ENCODE peak calls at places on chromosomes 7 and 10, in four cellular contexts. One of them, this sample, is unnamed.

GRCh38 chr10:105473170-105473569 is 832.1 kb downstream of the SORCS3 start:
- DNase-seq in heart left ventricle: peak
- DNase-seq in uterus: no peak
- DNase-seq in A549: no peak
- DNase-seq in this sample: no peak

GRCh38 chr7:16765436-16765859 is 11.9 kb downstream of the TSPAN13 start:
- DNase-seq in heart left ventricle: no peak
- DNase-seq in uterus: no peak
- DNase-seq in A549: no peak
- DNase-seq in this sample: no peak

GRCh38 chr7:26965724-26966123 is 101.3 kb upstream of the SKAP2 start:
- DNase-seq in heart left ventricle: no peak
- DNase-seq in uterus: no peak
- DNase-seq in A549: no peak
- DNase-seq in this sample: no peak

GRCh38 chr10:75475470-75476182 is 44.2 kb downstream of the LRMDA start:
- DNase-seq in heart left ventricle: no peak
- DNase-seq in uterus: no peak
- DNase-seq in A549: no peak
- DNase-seq in this sample: no peak

GRCh38 chr7:70790215-70791073 is 341.5 kb upstream of the GALNT17 start:
- DNase-seq in heart left ventricle: no peak
- DNase-seq in uterus: no peak
- DNase-seq in A549: no peak
- DNase-seq in this sample: no peak

GRCh38 chr7:55348502-55348901 is 16.6 kb upstream of the LANCL2 start:
- DNase-seq in heart left ventricle: no peak
- DNase-seq in uterus: no peak
- DNase-seq in A549: no peak
- DNase-seq in this sample: no peak

GRCh38 chr10:96285331-96285752 is 14.0 kb upstream of the BLNK start:
- DNase-seq in heart left ventricle: no peak
- DNase-seq in uterus: no peak
- DNase-seq in A549: no peak
- DNase-seq in this sample: no peak

GRCh38 chr10:3512263-3512662 is 272.7 kb downstream of the KLF6 start:
- DNase-seq in heart left ventricle: no peak
- DNase-seq in uterus: no peak
- DNase-seq in A549: no peak
- DNase-seq in this sample: no peak

GRCh38 chr10:12841426-12841825 is 160.1 kb downstream of the CCDC3 start:
- DNase-seq in heart left ventricle: no peak
- DNase-seq in uterus: no peak
- DNase-seq in A549: no peak
- DNase-seq in this sample: no peak

GRCh38 chr10:46328853-46329689 is 42.3 kb downstream of the ANTXRL start:
- DNase-seq in heart left ventricle: no peak
- DNase-seq in uterus: no peak
- DNase-seq in A549: no peak
- DNase-seq in this sample: no peak

GRCh38 chr10:1603181-1603580 is 134.1 kb downstream of the ADARB2 start:
- DNase-seq in heart left ventricle: no peak
- DNase-seq in uterus: no peak
- DNase-seq in A549: no peak
- DNase-seq in this sample: no peak

GRCh38 chr10:90718185-90718584 is 139.7 kb downstream of the HTR7 start:
- DNase-seq in heart left ventricle: no peak
- DNase-seq in uterus: no peak
- DNase-seq in A549: no peak
- DNase-seq in this sample: no peak

GRCh38 chr10:120475844-120476791 is 19.1 kb downstream of the PLPP4 start:
- DNase-seq in heart left ventricle: no peak
- DNase-seq in uterus: no peak
- DNase-seq in A549: no peak
- DNase-seq in this sample: no peak

GRCh38 chr7:88169717-88170320 is 50.0 kb downstream of the SRI start:
- DNase-seq in heart left ventricle: no peak
- DNase-seq in uterus: no peak
- DNase-seq in A549: peak
- DNase-seq in this sample: peak

GRCh38 chr7:89988070-89988469 is 166.2 kb upstream of the STEAP1 start:
- DNase-seq in heart left ventricle: no peak
- DNase-seq in uterus: no peak
- DNase-seq in A549: no peak
- DNase-seq in this sample: no peak

GRCh38 chr10:74044419-74044818 is 46.5 kb downstream of the VCL start:
- DNase-seq in heart left ventricle: no peak
- DNase-seq in uterus: no peak
- DNase-seq in A549: no peak
- DNase-seq in this sample: peak

GRCh38 chr10:28996947-28997551 is 291.8 kb upstream of the LYZL1 start:
- DNase-seq in heart left ventricle: no peak
- DNase-seq in uterus: no peak
- DNase-seq in A549: no peak
- DNase-seq in this sample: no peak

GRCh38 chr7:70372768-70373241 is 759.1 kb upstream of the GALNT17 start:
- DNase-seq in heart left ventricle: no peak
- DNase-seq in uterus: peak
- DNase-seq in A549: no peak
- DNase-seq in this sample: no peak

GRCh38 chr10:69741671-69742355 is 59.9 kb upstream of the COL13A1 start:
- DNase-seq in heart left ventricle: no peak
- DNase-seq in uterus: no peak
- DNase-seq in A549: no peak
- DNase-seq in this sample: no peak

GRCh38 chr10:73744690-73744994 is 470 bp downstream of the SEC24C start:
- DNase-seq in heart left ventricle: no peak
- DNase-seq in uterus: no peak
- DNase-seq in A549: peak
- DNase-seq in this sample: peak

GRCh38 chr7:45053941-45054340 is 34.8 kb downstream of the NACAD start:
- DNase-seq in heart left ventricle: no peak
- DNase-seq in uterus: no peak
- DNase-seq in A549: no peak
- DNase-seq in this sample: no peak

GRCh38 chr7:22482476-22482875 is 17.5 kb downstream of the STEAP1B start:
- DNase-seq in heart left ventricle: no peak
- DNase-seq in uterus: no peak
- DNase-seq in A549: no peak
- DNase-seq in this sample: no peak

GRCh38 chr10:1201010-1201807 is 145.0 kb downstream of the WDR37 start:
- DNase-seq in heart left ventricle: peak
- DNase-seq in uterus: no peak
- DNase-seq in A549: no peak
- DNase-seq in this sample: no peak

GRCh38 chr7:51732066-51732465 is 415.5 kb upstream of the COBL start:
- DNase-seq in heart left ventricle: no peak
- DNase-seq in uterus: no peak
- DNase-seq in A549: no peak
- DNase-seq in this sample: no peak

GRCh38 chr7:157460721-157461120 is 123.9 kb downstream of the DNAJB6 start:
- DNase-seq in heart left ventricle: no peak
- DNase-seq in uterus: no peak
- DNase-seq in A549: no peak
- DNase-seq in this sample: no peak

GRCh38 chr10:24531439-24531838 is 192.2 kb downstream of the ARHGAP21 start:
- DNase-seq in heart left ventricle: no peak
- DNase-seq in uterus: no peak
- DNase-seq in A549: no peak
- DNase-seq in this sample: no peak

DNA sequence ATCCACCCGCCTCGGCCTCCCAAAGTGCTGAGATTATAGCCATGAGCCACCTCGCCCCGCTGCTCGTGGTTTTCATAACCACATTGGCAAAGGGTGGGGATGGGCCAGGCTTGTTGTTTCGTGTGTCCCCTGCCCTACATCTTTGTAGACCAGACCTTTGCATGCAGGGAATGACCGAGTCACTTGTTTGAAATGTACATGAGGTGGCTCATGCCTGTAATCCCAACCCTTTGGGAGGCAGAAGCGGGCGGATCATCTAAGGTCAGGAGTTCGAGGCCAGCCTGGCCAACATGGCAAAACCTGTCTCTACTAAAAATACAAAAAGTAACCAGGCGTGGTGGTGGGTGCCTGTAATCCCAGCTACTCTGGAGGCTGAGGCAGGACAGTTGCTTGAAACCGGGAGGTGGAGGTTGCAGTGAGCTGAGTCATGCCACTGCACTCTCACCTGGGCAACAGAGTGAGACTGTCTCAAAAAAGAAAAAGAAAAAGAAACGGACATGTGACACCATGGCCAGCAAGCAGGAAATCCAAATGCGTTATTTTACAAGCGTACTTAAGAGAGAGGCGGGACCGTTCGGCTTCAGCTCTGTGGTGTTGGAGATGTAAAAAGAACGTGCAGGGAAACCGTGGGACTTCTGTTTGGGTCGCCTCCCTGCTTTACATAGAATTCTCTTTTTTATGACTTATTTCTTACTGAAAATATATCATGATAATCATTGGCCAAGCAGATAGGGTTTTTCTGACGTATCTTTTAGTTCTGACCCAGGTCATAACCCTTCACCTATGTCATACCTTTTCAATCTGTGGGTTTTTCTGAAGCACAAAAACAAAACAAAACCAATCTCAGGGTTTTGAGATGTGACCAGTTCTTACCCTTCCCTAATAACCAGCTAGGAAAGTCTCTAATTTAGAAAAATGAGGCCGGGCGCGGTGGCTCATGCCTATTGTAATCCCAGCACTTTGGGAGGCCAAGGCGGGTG is 45.1 kb downstream of the WIPI2 start:
- DNase-seq in heart left ventricle: no peak
- DNase-seq in uterus: no peak
- DNase-seq in A549: no peak
- DNase-seq in this sample: no peak
- TF ChIP-seq POLR2A in heart left ventricle: no peak
- TF ChIP-seq POLR2A in uterus: no peak
- TF ChIP-seq POLR2A in A549: no peak
- TF ChIP-seq POLR2A in this sample: no peak

GRCh38 chr7:99419323-99420021 is 10.7 kb downstream of the BUD31 start:
- DNase-seq in heart left ventricle: no peak
- DNase-seq in uterus: no peak
- DNase-seq in A549: no peak
- DNase-seq in this sample: no peak
- TF ChIP-seq POLR2A in heart left ventricle: no peak
- TF ChIP-seq POLR2A in uterus: no peak
- TF ChIP-seq POLR2A in A549: no peak
- TF ChIP-seq POLR2A in this sample: no peak

GRCh38 chr7:64307254-64308018 is 6.3 kb upstream of the ZNF736 start:
- DNase-seq in heart left ventricle: peak
- DNase-seq in uterus: peak
- DNase-seq in A549: no peak
- DNase-seq in this sample: peak
- TF ChIP-seq POLR2A in heart left ventricle: no peak
- TF ChIP-seq POLR2A in uterus: peak
- TF ChIP-seq POLR2A in A549: no peak
- TF ChIP-seq POLR2A in this sample: no peak

DNA sequence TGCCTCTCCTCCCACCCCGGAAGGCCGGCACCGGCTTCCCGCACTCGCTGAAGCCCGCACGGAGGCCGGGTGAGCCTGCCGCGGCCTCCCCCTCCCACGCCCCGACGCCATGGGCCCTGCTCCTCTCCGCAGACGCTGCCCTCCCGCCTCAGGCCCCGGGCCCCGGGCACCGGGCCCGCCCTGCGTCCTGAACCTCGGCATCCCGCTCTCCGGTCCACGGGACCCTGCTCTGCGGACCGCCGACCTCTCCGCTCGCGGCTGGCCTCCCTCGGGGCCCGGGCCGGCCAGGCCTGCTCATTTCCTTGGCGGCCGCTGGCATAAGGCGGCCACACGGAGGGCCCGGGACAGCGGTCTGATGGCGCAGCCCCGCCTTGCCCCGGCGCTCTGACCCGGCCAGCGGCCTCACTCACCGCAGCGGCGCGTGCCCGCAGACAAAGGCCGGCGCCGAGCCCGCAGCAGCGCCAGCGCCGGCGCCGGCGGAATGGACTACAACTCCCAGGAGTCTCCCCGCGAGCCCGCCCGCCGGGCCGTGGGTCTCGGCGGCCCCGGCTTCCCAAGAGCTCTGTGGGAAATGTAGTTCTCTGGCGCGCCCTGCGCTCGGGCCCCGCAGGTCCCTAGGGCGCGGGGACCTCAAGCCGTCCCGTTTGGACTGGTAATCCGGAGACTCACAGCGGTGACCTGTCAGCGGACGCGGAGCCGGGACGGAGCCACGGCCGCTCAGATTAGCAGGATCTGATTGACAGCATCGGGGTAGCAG is at the start of gene ZNF32:
- DNase-seq in heart left ventricle: peak
- DNase-seq in uterus: peak
- DNase-seq in A549: peak
- DNase-seq in this sample: peak
- TF ChIP-seq POLR2A in heart left ventricle: no peak
- TF ChIP-seq POLR2A in uterus: no peak
- TF ChIP-seq POLR2A in A549: peak
- TF ChIP-seq POLR2A in this sample: no peak

DNA sequence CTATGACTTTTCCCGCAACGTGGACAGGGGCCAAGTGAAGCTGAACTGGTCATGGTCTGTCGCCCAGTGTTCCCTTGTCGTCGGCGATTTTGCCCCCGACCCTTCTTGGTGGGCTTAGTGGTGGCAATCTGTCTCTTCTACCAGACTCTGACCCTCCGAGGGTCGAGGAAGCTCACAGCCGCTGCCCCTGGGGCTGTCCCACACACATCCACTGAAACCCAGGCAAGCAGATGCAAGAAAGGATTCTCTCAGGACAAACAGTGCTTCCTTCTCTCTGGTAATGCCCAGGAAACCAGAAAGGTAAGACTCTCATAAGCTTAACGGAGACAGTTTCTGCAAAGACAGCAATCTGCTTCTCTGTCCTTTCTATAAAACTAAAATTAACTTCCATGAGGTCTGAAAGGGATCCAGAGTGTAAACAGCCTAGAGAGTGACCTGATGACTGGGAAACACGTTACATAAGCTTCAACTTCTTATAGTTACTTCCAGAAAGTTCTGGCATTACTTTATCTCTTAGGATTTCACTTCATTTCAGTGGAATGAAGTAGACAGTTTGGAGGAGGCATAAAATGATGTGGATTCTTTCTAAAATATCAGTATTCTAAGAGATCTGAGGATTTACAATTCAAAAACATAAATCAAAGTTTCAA is 1.2 kb downstream of the CPED1 start:
- DNase-seq in heart left ventricle: peak
- DNase-seq in uterus: peak
- DNase-seq in A549: no peak
- DNase-seq in this sample: peak
- TF ChIP-seq POLR2A in heart left ventricle: no peak
- TF ChIP-seq POLR2A in uterus: peak
- TF ChIP-seq POLR2A in A549: no peak
- TF ChIP-seq POLR2A in this sample: no peak

GRCh38 chr7:128829391-128830166 is 627 bp upstream of the FLNC start:
- DNase-seq in heart left ventricle: peak
- DNase-seq in uterus: peak
- DNase-seq in A549: no peak
- DNase-seq in this sample: no peak

GRCh38 chr7:128831994-128832879 is 2.0 kb downstream of the FLNC start:
- DNase-seq in heart left ventricle: peak
- DNase-seq in uterus: peak
- DNase-seq in A549: no peak
- DNase-seq in this sample: peak

GRCh38 chr7:128830231-128831177 is at the start of gene FLNC:
- DNase-seq in heart left ventricle: peak
- DNase-seq in uterus: peak
- DNase-seq in A549: no peak
- DNase-seq in this sample: peak

GRCh38 chr7:128832880-128833147 is 2.6 kb downstream of the FLNC start:
- DNase-seq in heart left ventricle: no peak
- DNase-seq in uterus: no peak
- DNase-seq in A549: no peak
- DNase-seq in this sample: no peak

GRCh38 chr7:128831178-128831993 is 1.2 kb downstream of the FLNC start:
- DNase-seq in heart left ventricle: peak
- DNase-seq in uterus: peak
- DNase-seq in A549: no peak
- DNase-seq in this sample: no peak
- TF ChIP-seq POLR2A in heart left ventricle: peak
- TF ChIP-seq POLR2A in uterus: no peak
- TF ChIP-seq POLR2A in A549: no peak
- TF ChIP-seq POLR2A in this sample: no peak